ENCODE peak calls at places on chromosomes 3 and 15, in four cellular contexts. T is breast epithelium, W is heart left ventricle, J is body of pancreas. O is an unnamed sample.

GRCh38 chr15:95659646-95660045 is 670.9 kb upstream of the NR2F2 start:
- DNase-seq in J (no peak), T (no peak), W (peak; percentile 51), O (no peak)

GRCh38 chr3:71585891-71586809 is 2.6 kb upstream of the FOXP1 start:
- DNase-seq in T (no peak), J (no peak), W (no peak), O (no peak)

GRCh38 chr3:125033135-125033534 is 22.7 kb downstream of the HEG1 start:
- DNase-seq in J (peak; percentile 40), W (no peak), T (no peak), O (no peak)

GRCh38 chr3:55481067-55481917 is 5.8 kb downstream of the WNT5A start:
- DNase-seq in T (no peak), J (peak; percentile 40), W (no peak), O (no peak)

GRCh38 chr3:194303749-194304148 is 47.4 kb downstream of the CPN2 start:
- DNase-seq in T (no peak), J (no peak), W (no peak), O (no peak)

GRCh38 chr15:58462973-58463663 is 31.3 kb downstream of the LIPC start:
- DNase-seq in W (no peak), J (no peak), T (no peak), O (no peak)

GRCh38 chr15:45677797-45678196 is 43.0 kb downstream of the SQOR start:
- DNase-seq in T (no peak), J (no peak), W (no peak), O (no peak)

GRCh38 chr3:38655708-38656300 is 6.3 kb upstream of the SCN5A start:
- DNase-seq in J (no peak), T (no peak), W (no peak), O (no peak)

GRCh38 chr3:128794788-128795649 is 69.0 kb downstream of the RAB7A start:
- DNase-seq in J (peak; percentile 60), W (peak; percentile 59), T (peak; percentile 38), O (peak; percentile 37)

GRCh38 chr3:119258915-119259314 is 18.2 kb upstream of the B4GALT4 start:
- DNase-seq in W (no peak), J (no peak), T (no peak), O (no peak)

GRCh38 chr15:92059036-92059970 is 205.8 kb downstream of the SLCO3A1 start:
- DNase-seq in J (no peak), W (peak; percentile 58), T (no peak), O (no peak)

GRCh38 chr3:185552358-185552877 is at the start of gene LIPH:
- DNase-seq in T (peak; percentile 32), J (no peak), W (no peak), O (no peak)

GRCh38 chr15:48862705-48863104 is 15.2 kb upstream of the EID1 start:
- DNase-seq in T (no peak), J (no peak), W (no peak), O (no peak)

GRCh38 chr15:60096157-60096556 is 92.0 kb downstream of the FOXB1 start:
- DNase-seq in W (no peak), J (no peak), T (no peak), O (no peak)

GRCh38 chr3:8734137-8734878 is 706 bp downstream of the CAV3 start:
- DNase-seq in W (peak; percentile 64), J (no peak), T (no peak), O (no peak)

GRCh38 chr3:146125946-146126345 is 35.0 kb downstream of the PLOD2 start:
- DNase-seq in T (no peak), J (no peak), W (no peak), O (no peak)

GRCh38 chr3:713225-713624 is 379.6 kb upstream of the CNTN6 start:
- DNase-seq in J (no peak), T (no peak), W (no peak), O (no peak)

GRCh38 chr3:173568623-173569022 is 171.1 kb downstream of the NLGN1 start:
- DNase-seq in J (no peak), W (no peak), T (no peak), O (no peak)

GRCh38 chr3:131540821-131541220 is 38.0 kb upstream of the MRPL3 start:
- DNase-seq in J (no peak), T (no peak), W (no peak), O (no peak)

GRCh38 chr15:95761742-95762141 is 568.8 kb upstream of the NR2F2 start:
- DNase-seq in J (no peak), W (no peak), T (no peak), O (no peak)

GRCh38 chr3:158005391-158006100 is 100.7 kb downstream of the SHOX2 start:
- DNase-seq in J (no peak), T (no peak), W (no peak), O (no peak)

GRCh38 chr3:46942079-46942478 is 34.5 kb downstream of the CCDC12 start:
- DNase-seq in T (no peak), J (no peak), W (peak; percentile 21), O (no peak)

GRCh38 chr15:76056931-76057330 is 2.9 kb upstream of the TMEM266 start:
- DNase-seq in T (no peak), W (no peak), J (no peak), O (no peak)

GRCh38 chr3:154161806-154162205 is 40.6 kb downstream of the ARHGEF26 start:
- DNase-seq in T (no peak), J (no peak), W (no peak), O (no peak)

GRCh38 chr3:111227216-111227615 is 155.6 kb downstream of the NECTIN3 start:
- DNase-seq in T (no peak), J (no peak), W (no peak), O (no peak)

GRCh38 chr3:24704496-24704895 is 209.8 kb upstream of the THRB start:
- DNase-seq in W (no peak), J (no peak), T (peak; percentile 33), O (no peak)

GRCh38 chr3:116916836-116917235 is 207.3 kb downstream of the TUSC7 start:
- DNase-seq in J (no peak), W (no peak), T (no peak), O (no peak)

GRCh38 chr15:43895586-43895985 is 68.8 kb downstream of the WDR76 start:
- DNase-seq in T (no peak), J (peak; percentile 34), W (no peak), O (no peak)

GRCh38 chr3:62670351-62670750 is 204.9 kb downstream of the CADPS start:
- DNase-seq in T (no peak), J (no peak), W (no peak), O (no peak)

GRCh38 chr3:73449774-73450173 is 175.0 kb downstream of the PDZRN3 start:
- DNase-seq in T (no peak), J (no peak), W (no peak), O (no peak)

GRCh38 chr3:141602706-141603105 is 115.9 kb downstream of the RASA2 start:
- DNase-seq in T (no peak), W (no peak), J (no peak), O (no peak)

GRCh38 chr3:49668861-49669260 is 5.3 kb upstream of the APEH start:
- DNase-seq in W (no peak), J (no peak), T (no peak), O (no peak)

GRCh38 chr3:33577173-33577572 is 137.0 kb upstream of the UBP1 start:
- DNase-seq in W (no peak), T (no peak), J (no peak), O (no peak)

DNA sequence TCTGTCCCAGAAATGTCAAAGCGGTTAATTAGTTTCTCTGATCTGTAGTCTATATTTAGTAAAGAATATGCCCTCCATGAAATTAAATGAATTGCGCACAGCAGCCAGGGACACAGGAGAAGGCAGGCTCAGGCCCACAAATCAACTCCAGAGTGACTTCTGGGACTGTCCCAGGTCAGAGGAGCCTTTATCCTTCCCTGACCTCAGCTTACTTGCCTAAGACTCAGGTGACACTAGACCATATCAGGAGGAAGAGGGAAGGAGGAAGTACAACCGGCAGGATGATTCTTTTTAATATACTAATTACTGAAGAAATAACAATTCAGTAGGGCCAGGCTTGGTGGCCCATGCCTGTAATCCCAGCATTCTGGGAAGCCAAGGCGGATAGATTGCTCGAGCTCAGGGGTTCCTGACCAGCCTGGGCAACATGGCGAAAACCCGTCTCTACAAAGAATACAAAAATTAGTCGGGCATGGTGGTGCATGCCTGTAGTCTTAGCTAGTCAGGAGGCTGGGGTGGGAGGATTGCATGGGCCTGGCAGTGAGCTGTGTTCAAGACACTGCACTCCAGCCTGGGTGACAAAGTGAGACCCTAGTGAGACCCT is 1.8 kb upstream of the GPR15 start:
- DNase-seq in W (no peak), T (no peak), J (no peak), O (no peak)
- TF ChIP-seq POLR2A in W (no peak), T (no peak), J (no peak), O (no peak)

DNA sequence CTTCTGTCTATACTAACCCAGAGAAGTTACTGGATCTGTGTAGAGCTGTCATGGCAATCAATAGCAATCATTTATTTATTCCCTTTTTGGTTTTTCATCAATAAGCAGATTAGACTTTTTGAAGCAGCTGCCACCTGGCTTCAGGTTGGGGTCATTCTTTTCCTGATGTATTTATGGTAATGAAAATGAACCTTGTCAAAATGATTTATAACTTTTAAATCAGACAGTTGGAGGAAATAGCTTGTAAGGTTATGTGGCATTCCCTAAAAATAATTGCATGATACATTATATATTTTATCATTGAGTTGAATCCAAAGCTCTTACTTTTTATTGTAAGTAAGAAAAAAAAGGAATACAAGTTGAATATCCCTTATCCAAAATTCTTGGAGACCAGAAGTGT is 8.6 kb downstream of the TIPARP start:
- DNase-seq in W (no peak), T (no peak), J (no peak), O (no peak)
- H3K4me1 ChIP-seq in W (peaks cover 79% of the 10 kb centered on the region), T (peaks cover 10% of the 10 kb centered on the region), J (peaks cover 75% of the 10 kb centered on the region), O (peaks cover 48% of the 10 kb centered on the region)

DNA sequence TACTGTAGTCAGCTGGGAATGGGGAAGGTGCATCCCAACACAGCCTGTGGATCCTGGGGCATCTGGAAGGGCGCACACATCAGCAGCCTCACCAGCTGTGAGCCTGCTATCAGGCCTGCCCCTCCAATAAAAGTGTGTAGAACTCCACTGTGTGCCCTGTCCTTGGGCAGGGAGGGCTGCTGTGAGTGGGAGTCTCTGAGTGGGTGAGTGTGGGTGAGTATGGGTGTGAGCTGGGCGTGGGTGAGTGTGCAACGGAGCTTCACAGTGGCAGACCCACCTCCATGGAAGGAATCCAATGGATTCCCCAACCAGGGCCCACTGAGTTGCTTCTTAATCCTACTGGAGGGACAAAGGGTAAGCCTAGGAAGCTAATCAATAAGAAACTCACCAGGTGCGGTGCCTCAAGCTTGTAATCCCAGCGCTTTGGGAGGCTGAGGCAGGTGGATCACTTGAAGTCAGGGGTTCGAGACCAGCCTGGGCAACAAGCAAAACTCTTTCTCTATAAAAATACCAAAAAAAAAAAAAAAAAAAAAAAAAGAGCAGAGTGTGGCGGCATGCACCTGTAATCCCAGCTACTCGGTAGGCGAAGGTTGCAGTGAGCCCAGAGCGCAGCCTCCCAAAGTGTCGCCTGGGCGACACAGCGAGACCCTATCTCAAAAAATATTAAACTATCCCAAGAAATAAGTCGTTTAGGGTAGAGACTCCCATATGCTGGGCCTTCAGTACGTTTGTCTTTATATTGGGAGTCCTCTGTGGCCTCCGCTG is 555 bp upstream of the RCCD1 start:
- DNase-seq in W (no peak), J (no peak), T (no peak), O (peak; percentile 46)
- H3K4me3 ChIP-seq in W (peak overlapping the region; percentile 95), J (no peak overlapping the region), T (no peak overlapping the region), O (peak overlapping the region; percentile 57)

DNA sequence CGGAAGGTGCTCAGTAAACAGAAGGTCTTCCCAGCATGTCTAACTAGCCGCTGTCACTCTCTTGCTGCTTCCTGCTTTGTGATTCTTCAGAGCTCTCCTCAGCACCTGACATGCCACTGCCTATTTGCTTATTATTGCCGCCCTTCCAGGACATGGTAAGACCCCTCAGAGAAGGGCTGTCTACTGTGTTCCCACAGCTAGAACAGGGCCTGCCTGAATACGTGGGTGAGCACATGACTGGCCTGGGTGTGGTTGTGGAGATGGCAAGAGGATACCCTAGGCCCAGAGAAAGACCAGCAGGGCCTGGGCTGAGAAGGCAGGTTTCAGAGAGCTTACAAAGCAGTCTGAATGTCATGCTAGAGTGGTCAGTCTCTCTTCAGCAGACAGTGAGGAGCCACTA is 2.4 kb upstream of the EPHB1 start:
- DNase-seq in J (no peak), W (no peak), T (no peak), O (no peak)
- TF ChIP-seq POLR2A in J (no peak), W (no peak), T (no peak), O (no peak)